ENCODE peak calls at places on chromosomes 1 and 21, in four cellular contexts. P, J, L and V are unnamed samples.

GRCh38 chr1:118928739-118929554 is 59.2 kb downstream of the TBX15 start:
- DNase-seq in P (peak; percentile 35), J (no peak), L (peak; percentile 29), V (no peak)

GRCh38 chr1:166875734-166876539 is at the start of gene TADA1:
- DNase-seq in P (peak; percentile 97), J (peak; percentile 99), L (peak; percentile 98), V (peak; percentile 96)

GRCh38 chr1:156961709-156962108 is 41.3 kb downstream of the LRRC71 start:
- DNase-seq in P (peak; percentile 13), J (no peak), L (no peak), V (peak; percentile 12)

GRCh38 chr1:24055681-24056080 is 56.3 kb downstream of the MYOM3 start:
- DNase-seq in P (no peak), J (no peak), L (no peak), V (no peak)

GRCh38 chr1:84940481-84940880 is 47.5 kb upstream of the LPAR3 start:
- DNase-seq in P (peak; percentile 31), J (no peak), L (no peak), V (no peak)

GRCh38 chr1:88983791-88984552 is 8.5 kb downstream of the KYAT3 start:
- DNase-seq in P (peak; percentile 57), J (no peak), L (peak; percentile 54), V (peak; percentile 76)

GRCh38 chr1:53600486-53600885 is 138.5 kb downstream of the GLIS1 start:
- DNase-seq in P (no peak), J (no peak), L (no peak), V (no peak)

GRCh38 chr1:202599669-202600431 is 110.4 kb downstream of the SYT2 start:
- DNase-seq in P (peak; percentile 83), J (peak; percentile 47), L (peak; percentile 85), V (no peak)

GRCh38 chr21:26591543-26591942 is 18.5 kb upstream of the CYYR1 start:
- DNase-seq in P (no peak), J (no peak), L (no peak), V (no peak)

GRCh38 chr21:42190492-42190875 is 28.5 kb upstream of the ABCG1 start:
- DNase-seq in P (no peak), J (peak; percentile 44), L (no peak), V (no peak)

GRCh38 chr1:234934611-234935033 is 194.0 kb downstream of the TOMM20 start:
- DNase-seq in P (peak; percentile 61), J (no peak), L (peak; percentile 29), V (peak; percentile 71)

GRCh38 chr1:41053324-41053723 is 31.8 kb upstream of the SLFNL1 start:
- DNase-seq in P (no peak), J (no peak), L (no peak), V (peak; percentile 20)

GRCh38 chr1:20035114-20035513 is 34.9 kb upstream of the PLA2G5 start:
- DNase-seq in P (no peak), J (no peak), L (no peak), V (no peak)

GRCh38 chr1:28118640-28119307 is 30.4 kb upstream of the EYA3 start:
- DNase-seq in P (no peak), J (no peak), L (no peak), V (no peak)

GRCh38 chr1:208227366-208227765 is 16.8 kb downstream of the PLXNA2 start:
- DNase-seq in P (no peak), J (no peak), L (no peak), V (no peak)

GRCh38 chr1:14761754-14762153 is 163.3 kb downstream of the KAZN start:
- DNase-seq in P (no peak), J (no peak), L (no peak), V (no peak)

GRCh38 chr1:75423136-75423535 is 187.8 kb downstream of the SLC44A5 start:
- DNase-seq in P (no peak), J (no peak), L (no peak), V (no peak)

GRCh38 chr21:42845296-42845965 is 33.9 kb downstream of the WDR4 start:
- DNase-seq in P (no peak), J (peak; percentile 45), L (no peak), V (no peak)

GRCh38 chr1:91754348-91754747 is 131.6 kb downstream of the TGFBR3 start:
- DNase-seq in P (peak; percentile 41), J (no peak), L (no peak), V (no peak)

GRCh38 chr1:53506355-53507050 is 47.3 kb downstream of the DMRTB1 start:
- DNase-seq in P (no peak), J (no peak), L (no peak), V (no peak)

GRCh38 chr21:43644609-43645008 is 14.7 kb downstream of the HSF2BP start:
- DNase-seq in P (no peak), J (peak; percentile 55), L (peak; percentile 56), V (no peak)

GRCh38 chr1:30356839-30357238 is 366.5 kb downstream of the MATN1 start:
- DNase-seq in P (no peak), J (no peak), L (no peak), V (no peak)

GRCh38 chr1:154808909-154809262 is 61.2 kb downstream of the KCNN3 start:
- DNase-seq in P (no peak), J (no peak), L (no peak), V (no peak)

GRCh38 chr1:58722967-58723366 is 23.1 kb upstream of the MYSM1 start:
- DNase-seq in P (peak; percentile 45), J (no peak), L (peak; percentile 58), V (no peak)